ENCODE peak calls at places on chromosomes 12 and 14, in four cellular contexts. B is HepG2, D is NT2/D1, T is GM12878. R is an unnamed sample. For H3K27me3, the result is how much of the 10 kb centered on the place peaks cover.

GRCh38 chr12:123038486-123038885 is 58.0 kb downstream of the ARL6IP4 start:
- DNase-seq in B (no peak), T (no peak), D (no peak), R (no peak)

GRCh38 chr14:71932229-71932951 is at the start of gene RGS6:
- DNase-seq in B (peak), T (no peak), D (peak), R (peak)

GRCh38 chr12:121773011-121773777 is 20.3 kb downstream of the RHOF start:
- DNase-seq in T (no peak), B (peak), D (peak), R (peak)

GRCh38 chr14:30299915-30300314 is 259.0 kb upstream of the G2E3 start:
- DNase-seq in T (no peak), D (no peak), B (no peak), R (no peak)

GRCh38 chr12:1880876-1881275 is 37.6 kb downstream of the CACNA2D4 start:
- DNase-seq in B (no peak), T (no peak), D (no peak), R (peak)

GRCh38 chr12:104181313-104181712 is 34.3 kb upstream of the TXNRD1 start:
- DNase-seq in D (no peak), B (no peak), T (no peak), R (no peak)

GRCh38 chr12:9731797-9732196 is 1.1 kb downstream of the CLECL1 start:
- DNase-seq in T (no peak), D (no peak), B (no peak), R (no peak)

GRCh38 chr12:71642264-71642663 is 21.4 kb downstream of the ZFC3H1 start:
- DNase-seq in T (no peak), D (no peak), B (no peak), R (no peak)

GRCh38 chr14:89331398-89331797 is 85.6 kb downstream of the FOXN3 start:
- DNase-seq in B (no peak), D (no peak), T (peak), R (no peak)

DNA sequence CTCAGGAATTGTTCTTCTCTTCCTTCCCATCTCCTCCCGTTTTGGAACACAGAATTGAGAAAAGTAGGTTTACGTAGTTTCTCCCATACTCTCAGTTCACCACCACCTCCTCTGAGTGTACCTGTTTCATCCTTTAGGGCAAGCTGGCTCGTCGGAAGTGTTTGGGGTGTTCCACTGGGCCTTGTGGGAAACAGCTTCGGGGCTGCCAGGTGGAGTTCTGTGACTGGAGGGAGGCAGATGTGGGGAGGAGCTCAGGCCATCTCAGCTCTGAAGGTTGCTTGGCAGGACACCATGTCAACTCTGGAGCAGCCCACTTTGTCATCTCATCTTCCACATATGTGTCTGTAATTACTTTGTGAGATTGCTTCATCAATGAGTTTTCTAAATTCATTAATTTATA is 53.5 kb upstream of the RD3L start:
- DNase-seq in D (no peak), T (no peak), B (no peak), R (no peak)
- H3K27me3 ChIP-seq in D (under half), T (under half), B (under half), R (under half)

GRCh38 chr12:93319523-93320045 is 58.1 kb upstream of the NUDT4 start:
- DNase-seq in B (no peak), T (no peak), D (no peak), R (no peak)

GRCh38 chr12:93318720-93319522 is 58.8 kb upstream of the NUDT4 start:
- DNase-seq in T (no peak), D (no peak), B (no peak), R (no peak)

GRCh38 chr12:93325855-93326254 is 51.9 kb upstream of the NUDT4 start:
- DNase-seq in B (no peak), D (no peak), T (no peak), R (no peak)

GRCh38 chr12:93323625-93324165 is 54.0 kb upstream of the NUDT4 start:
- DNase-seq in D (no peak), B (no peak), T (no peak), R (no peak)

DNA sequence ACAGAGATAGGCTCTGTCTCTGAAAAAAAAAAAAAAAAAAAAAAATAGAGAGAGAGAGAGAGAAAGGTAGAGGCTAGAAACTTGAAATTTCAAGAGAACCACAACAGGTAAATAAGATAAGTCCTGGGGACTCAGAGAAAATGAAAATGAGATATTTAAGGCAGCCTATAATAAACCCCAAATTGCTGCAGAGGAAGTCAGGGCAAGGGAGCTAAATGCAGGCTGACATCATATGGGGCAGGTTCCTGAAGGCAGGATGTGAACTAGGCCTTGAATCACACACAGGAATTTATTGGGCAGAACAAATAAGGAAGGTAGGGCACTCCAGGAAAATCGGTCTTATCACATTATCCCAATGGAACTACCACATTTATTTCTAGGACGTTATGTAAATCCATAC is 54.9 kb upstream of the NUDT4 start:
- DNase-seq in D (no peak), T (no peak), B (no peak), R (no peak)
- TF ChIP-seq SUZ12 in D (no peak), T (no peak), B (no peak), R (no peak)

GRCh38 chr14:59869381-59870255 is 958 bp downstream of the RTN1 start:
- DNase-seq in B (no peak), D (no peak), T (no peak), R (peak)

GRCh38 chr14:59871166-59871495 is 555 bp upstream of the RTN1 start:
- DNase-seq in B (no peak), T (no peak), D (no peak), R (no peak)

GRCh38 chr14:59870277-59871165 is at the start of gene RTN1:
- DNase-seq in B (no peak), D (peak), T (no peak), R (peak)

DNA sequence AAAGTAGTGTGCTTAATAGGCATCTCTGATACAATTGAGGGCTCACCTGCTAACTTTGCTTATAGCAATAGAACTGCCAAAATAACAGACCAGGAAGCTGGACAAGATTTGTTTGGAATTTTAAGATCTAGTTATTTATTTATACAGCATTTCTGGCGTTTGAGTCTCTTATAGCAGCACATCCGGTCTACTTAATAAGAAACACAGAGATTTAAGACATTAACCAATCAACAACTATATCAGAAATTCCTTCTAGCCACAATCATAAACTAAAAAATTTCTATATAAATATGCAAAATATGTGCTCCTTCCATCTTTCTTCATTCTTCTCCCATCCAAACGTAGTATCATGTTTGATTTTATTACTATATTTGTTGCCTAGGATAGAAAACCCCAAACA is 2.6 kb downstream of the RTN1 start:
- DNase-seq in T (no peak), D (no peak), B (no peak), R (no peak)
- H3K27me3 ChIP-seq in T (under half), D (half or more), B (under half), R (under half)

DNA sequence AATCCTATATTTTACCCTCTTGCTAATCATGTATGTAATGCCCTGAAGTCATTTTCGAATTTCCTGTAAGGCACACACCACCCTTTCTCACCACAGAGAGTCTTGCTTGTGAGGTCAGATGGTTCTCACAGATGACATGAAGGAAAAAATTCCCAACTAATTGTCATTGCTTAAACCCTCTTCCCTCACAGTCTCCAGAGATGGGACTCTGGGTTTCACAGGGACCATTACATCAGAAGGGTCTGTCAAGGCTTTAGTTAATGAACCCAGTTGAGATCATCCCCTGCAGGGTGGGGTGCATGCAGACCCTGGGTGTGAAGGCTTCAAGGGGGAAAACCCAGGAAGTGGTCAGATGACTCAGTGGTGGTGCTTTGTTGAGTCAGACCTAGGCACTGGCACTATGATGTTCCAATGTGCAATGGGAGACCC is 229.6 kb downstream of the BCAT1 start:
- DNase-seq in B (no peak), T (no peak), D (no peak), R (no peak)
- TF ChIP-seq SUZ12 in B (no peak), T (no peak), D (no peak), R (no peak)

DNA sequence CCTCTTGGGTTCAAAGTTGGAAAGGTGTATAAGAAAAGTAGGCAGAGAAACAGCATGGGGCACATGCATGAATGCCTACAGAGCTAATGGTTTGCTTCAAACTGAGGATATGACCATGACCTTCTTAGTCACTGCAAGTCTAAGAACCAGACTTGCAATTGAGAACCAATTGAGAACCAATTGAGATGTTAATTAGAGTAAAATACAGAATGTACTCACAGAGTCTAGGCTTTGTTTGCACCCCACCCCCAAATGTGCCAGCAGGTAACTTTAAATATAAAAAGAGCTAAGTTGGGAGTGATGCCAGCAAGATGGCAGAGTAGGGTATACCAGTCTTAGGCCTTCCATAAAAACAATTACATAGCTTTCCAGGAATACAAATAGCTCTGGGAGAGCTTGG is 227.3 kb upstream of the ALG10 start:
- DNase-seq in T (no peak), D (peak), B (no peak), R (no peak)
- H3K27me3 ChIP-seq in T (under half), D (under half), B (under half), R (under half)

GRCh38 chr12:57610553-57611115 is 601 bp upstream of the ARHGEF25 start:
- DNase-seq in D (no peak), B (no peak), T (no peak), R (no peak)

GRCh38 chr12:57609781-57610552 is 1.3 kb upstream of the ARHGEF25 start:
- DNase-seq in D (no peak), B (no peak), T (no peak), R (no peak)

GRCh38 chr12:57612711-57613426 is 1.6 kb downstream of the ARHGEF25 start:
- DNase-seq in T (no peak), D (no peak), B (no peak), R (no peak)

GRCh38 chr12:57611810-57612710 is 825 bp downstream of the ARHGEF25 start:
- DNase-seq in D (no peak), T (no peak), B (no peak), R (no peak)

GRCh38 chr12:57611116-57611809 is at the start of gene ARHGEF25:
- DNase-seq in T (no peak), B (peak), D (no peak), R (peak)
- TF ChIP-seq SUZ12 in T (no peak), B (no peak), D (no peak), R (no peak)

GRCh38 chr14:104477117-104477623 is 102.4 kb upstream of the C14orf180 start:
- DNase-seq in D (no peak), B (no peak), T (no peak), R (no peak)

GRCh38 chr14:104477804-104478375 is 101.7 kb upstream of the C14orf180 start:
- DNase-seq in T (no peak), D (no peak), B (no peak), R (no peak)

GRCh38 chr14:104475256-104475655 is 104.3 kb upstream of the C14orf180 start:
- DNase-seq in B (no peak), D (no peak), T (no peak), R (no peak)

GRCh38 chr14:104475802-104476201 is 103.8 kb upstream of the C14orf180 start:
- DNase-seq in T (no peak), D (no peak), B (no peak), R (no peak)

DNA sequence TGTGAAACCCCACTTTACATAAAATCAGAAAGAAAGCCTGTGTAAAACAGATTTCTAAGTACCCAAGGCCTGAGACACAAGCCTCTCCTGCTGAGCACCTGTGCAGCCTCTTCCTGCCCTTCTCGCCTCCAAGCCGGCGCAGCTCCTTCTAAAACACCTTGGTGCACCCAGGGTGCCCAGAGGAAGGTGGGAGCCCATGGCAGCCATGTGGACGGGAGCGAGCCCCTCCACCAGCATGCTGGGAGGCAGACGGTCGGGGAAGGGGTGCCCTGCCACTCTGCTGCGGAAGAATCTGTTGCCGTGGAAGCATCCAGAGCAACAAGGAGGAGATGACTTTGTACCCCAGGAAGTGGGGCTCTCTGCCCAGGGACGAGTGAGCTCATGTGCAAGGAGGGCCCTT is 103.1 kb upstream of the C14orf180 start:
- DNase-seq in T (no peak), D (no peak), B (no peak), R (no peak)
- H3K27me3 ChIP-seq in T (under half), D (under half), B (under half), R (under half)

GRCh38 chr12:65962921-65963883 is 138.9 kb downstream of the HMGA2 start:
- DNase-seq in D (peak), T (no peak), B (no peak), R (no peak)
- TF ChIP-seq SUZ12 in D (no peak), T (no peak), B (no peak), R (no peak)

GRCh38 chr12:5070090-5070489 is 26.4 kb downstream of the KCNA5 start:
- DNase-seq in B (no peak), T (no peak), D (no peak), R (no peak)

GRCh38 chr12:5068126-5068525 is 24.4 kb downstream of the KCNA5 start:
- DNase-seq in D (no peak), T (no peak), B (no peak), R (no peak)

GRCh38 chr12:5066251-5066650 is 22.6 kb downstream of the KCNA5 start:
- DNase-seq in D (no peak), B (no peak), T (no peak), R (no peak)

GRCh38 chr12:5071496-5071895 is 27.8 kb downstream of the KCNA5 start:
- DNase-seq in D (no peak), T (no peak), B (no peak), R (no peak)

GRCh38 chr12:5068623-5069022 is 24.9 kb downstream of the KCNA5 start:
- DNase-seq in D (no peak), T (no peak), B (no peak), R (no peak)
- H3K27me3 ChIP-seq in D (under half), T (under half), B (under half), R (under half)

R was measured in H1.